ENCODE peak calls at places on chromosomes 6 and 20, in five cellular contexts. Y is EL; A is activated CD8-positive, alpha-beta T cell treated with anti-CD3 and anti-CD28 coated beads, Interleukin-2, amount 10 ng/mL, durations not matched to agents 7 days and 5 days; C is psoas muscle; Z is NCI-H2171. B is an unnamed sample.

GRCh38 chr6:130037207-130037811 is 18.9 kb downstream of the L3MBTL3 start:
- DNase-seq in A (no peak), Z (no peak), C (no peak), Y (peak), B (no peak)

GRCh38 chr6:137975058-137975940 is 108.2 kb downstream of the TNFAIP3 start:
- DNase-seq in C (no peak), Y (peak), Z (peak), A (peak), B (no peak)

GRCh38 chr6:9236443-9236842 is 801.1 kb upstream of the SLC35B3 start:
- DNase-seq in C (no peak), Z (no peak), A (no peak), Y (no peak), B (no peak)

GRCh38 chr6:13667655-13668054 is 44.0 kb downstream of the RANBP9 start:
- DNase-seq in A (no peak), C (no peak), Z (no peak), Y (no peak), B (no peak)

GRCh38 chr20:49510562-49511117 is 28.2 kb upstream of the KCNB1 start:
- DNase-seq in Y (peak), C (peak), Z (no peak), A (no peak), B (no peak)

GRCh38 chr6:47034421-47034820 is 7.7 kb downstream of the ADGRF1 start:
- DNase-seq in C (no peak), A (no peak), Y (peak), Z (no peak), B (no peak)

GRCh38 chr6:140850438-140850837 is 1282.3 kb upstream of the GJE1 start:
- DNase-seq in A (no peak), Y (peak), C (no peak), Z (no peak), B (no peak)

GRCh38 chr6:48606618-48607017 is 495.6 kb upstream of the PTCHD4 start:
- DNase-seq in C (no peak), Z (no peak), A (no peak), Y (no peak), B (no peak)

GRCh38 chr20:35055445-35056276 is 36.9 kb downstream of the TRPC4AP start:
- DNase-seq in Y (peak), A (no peak), C (no peak), Z (no peak), B (no peak)

GRCh38 chr20:8361008-8361652 is 229.1 kb downstream of the PLCB1 start:
- DNase-seq in C (no peak), Z (no peak), A (no peak), Y (peak), B (no peak)

GRCh38 chr6:116363759-116364158 is 7.0 kb upstream of the DSE start:
- DNase-seq in Z (no peak), C (no peak), Y (peak), A (no peak), B (no peak)

GRCh38 chr6:144148891-144149290 is 1.4 kb upstream of the STX11 start:
- DNase-seq in Z (no peak), C (no peak), A (no peak), Y (peak), B (no peak)

GRCh38 chr20:38931984-38932383 is 5.8 kb downstream of the FAM83D start:
- DNase-seq in Z (no peak), C (no peak), A (no peak), Y (no peak), B (no peak)

GRCh38 chr6:1394591-1395463 is 5.5 kb downstream of the FOXF2 start:
- DNase-seq in C (no peak), A (no peak), Y (peak), Z (no peak), B (no peak)

GRCh38 chr20:63815613-63815862 is 15.5 kb downstream of the ZBTB46 start:
- DNase-seq in Z (no peak), Y (no peak), C (no peak), A (no peak), B (no peak)

GRCh38 chr6:159311618-159312017 is 142.4 kb downstream of the FNDC1 start:
- DNase-seq in A (no peak), C (no peak), Z (no peak), Y (peak), B (no peak)

GRCh38 chr6:110181131-110182027 is 1.2 kb downstream of the CDC40 start:
- DNase-seq in C (no peak), A (no peak), Y (peak), Z (no peak), B (no peak)

GRCh38 chr20:57048027-57048869 is 218.2 kb downstream of the BMP7 start:
- DNase-seq in A (peak), Z (no peak), C (no peak), Y (peak), B (peak)

GRCh38 chr6:156427345-156427744 is 349.8 kb upstream of the ARID1B start:
- DNase-seq in C (peak), Z (no peak), A (no peak), Y (peak), B (peak)

GRCh38 chr20:35621560-35621946 is 5.9 kb downstream of the SPAG4 start:
- DNase-seq in Y (no peak), A (no peak), C (no peak), Z (no peak), B (no peak)

GRCh38 chr6:155158044-155158843 is 105.6 kb upstream of the CLDN20 start:
- DNase-seq in Z (no peak), C (no peak), A (no peak), Y (peak), B (no peak)

GRCh38 chr20:47330933-47331708 is 25.4 kb downstream of the ZMYND8 start:
- DNase-seq in C (peak), Y (peak), Z (no peak), A (no peak), B (no peak)

GRCh38 chr6:11491998-11492397 is 45.6 kb upstream of the TMEM170B start:
- DNase-seq in Z (no peak), C (no peak), A (no peak), Y (no peak), B (no peak)

GRCh38 chr6:163367388-163368183 is 46.9 kb upstream of the QKI start:
- DNase-seq in Y (no peak), C (no peak), Z (no peak), A (no peak), B (no peak)

GRCh38 chr6:125918681-125919566 is 37.6 kb upstream of the HINT3 start:
- DNase-seq in A (peak), Y (peak), C (no peak), Z (no peak), B (no peak)

GRCh38 chr6:127737009-127737486 is 160.1 kb downstream of the C6orf58 start:
- DNase-seq in Y (peak), C (no peak), Z (peak), A (peak), B (peak)

GRCh38 chr20:32518593-32519366 is 66.4 kb downstream of the NOL4L start:
- DNase-seq in Z (no peak), C (no peak), Y (no peak), A (no peak), B (no peak)

GRCh38 chr6:128882991-128883571 is at the start of gene LAMA2:
- DNase-seq in A (no peak), C (peak), Y (peak), Z (no peak), B (peak)

GRCh38 chr20:1469925-1470571 is 3.4 kb upstream of the NSFL1C start:
- DNase-seq in Z (peak), Y (peak), C (peak), A (peak), B (peak)

GRCh38 chr20:23145281-23145700 is 59.2 kb upstream of the CD93 start:
- DNase-seq in A (no peak), Z (no peak), C (peak), Y (peak), B (peak)

GRCh38 chr6:145538996-145539395 is 196.3 kb downstream of the EPM2A start:
- DNase-seq in Y (no peak), C (no peak), A (no peak), Z (no peak), B (no peak)

GRCh38 chr6:79635179-79635578 is 4.0 kb downstream of the SH3BGRL2 start:
- DNase-seq in A (no peak), Y (peak), C (no peak), Z (no peak), B (no peak)